ENCODE peak calls at places on chromosomes 2 and 18, in five cellular contexts. F is K562, U is A549, G is ovary, N is uterus. W is an unnamed sample.

GRCh38 chr2:21773168-21773567 is 649.4 kb downstream of the TDRD15 start:
- DNase-seq in F (no peak), U (no peak), G (no peak), N (no peak), W (no peak)

GRCh38 chr18:55316615-55317184 is 271.3 kb downstream of the TCF4 start:
- DNase-seq in F (no peak), U (no peak), G (no peak), N (no peak), W (no peak)

GRCh38 chr2:114659895-114660294 is 217.5 kb downstream of the DPP10 start:
- DNase-seq in F (no peak), U (no peak), G (no peak), N (no peak), W (no peak)

GRCh38 chr2:26605195-26605968 is 35.8 kb downstream of the CIB4 start:
- DNase-seq in F (peak; percentile 60), U (peak; percentile 78), G (peak; percentile 37), N (no peak), W (peak; percentile 57)

GRCh38 chr2:24909555-24910177 is 10.4 kb downstream of the ADCY3 start:
- DNase-seq in F (no peak), U (no peak), G (no peak), N (no peak), W (no peak)

GRCh38 chr2:238940806-238941205 is 92.9 kb downstream of the TWIST2 start:
- DNase-seq in F (no peak), U (no peak), G (no peak), N (peak; percentile 21), W (no peak)

GRCh38 chr2:135279209-135279608 is 227.1 kb downstream of the RAB3GAP1 start:
- DNase-seq in F (no peak), U (no peak), G (no peak), N (no peak), W (peak; percentile 7)

GRCh38 chr2:220076734-220077133 is 449.3 kb downstream of the SLC4A3 start:
- DNase-seq in F (no peak), U (no peak), G (no peak), N (no peak), W (no peak)

GRCh38 chr2:215848146-215848545 is 165.2 kb downstream of the MREG start:
- DNase-seq in F (no peak), U (no peak), G (no peak), N (no peak), W (no peak)

GRCh38 chr18:54946149-54946581 is 13.1 kb downstream of the CCDC68 start:
- DNase-seq in F (peak; percentile 56), U (peak; percentile 66), G (no peak), N (no peak), W (peak; percentile 69)

GRCh38 chr2:238513346-238513745 is 86.6 kb downstream of the ASB1 start:
- DNase-seq in F (peak; percentile 53), U (peak; percentile 64), G (no peak), N (no peak), W (peak; percentile 62)

GRCh38 chr18:48123965-48124364 is 193.5 kb upstream of the SMAD2 start:
- DNase-seq in F (no peak), U (no peak), G (no peak), N (no peak), W (no peak)

GRCh38 chr2:80517301-80517700 is 212.7 kb upstream of the LRRTM1 start:
- DNase-seq in F (no peak), U (no peak), G (no peak), N (no peak), W (no peak)

GRCh38 chr2:157932480-157933205 is 56.5 kb upstream of the ACVR1 start:
- DNase-seq in F (no peak), U (no peak), G (no peak), N (no peak), W (no peak)

GRCh38 chr2:23604731-23605130 is 219.8 kb downstream of the KLHL29 start:
- DNase-seq in F (no peak), U (no peak), G (no peak), N (no peak), W (no peak)

GRCh38 chr2:113227290-113227689 is 51.4 kb downstream of the PAX8 start:
- DNase-seq in F (no peak), U (no peak), G (no peak), N (no peak), W (no peak)

GRCh38 chr2:53969285-53970094 is 1.3 kb downstream of the PSME4 start:
- DNase-seq in F (peak; percentile 57), U (peak; percentile 81), G (no peak), N (no peak), W (peak; percentile 78)

GRCh38 chr18:22434973-22435608 is 17.4 kb upstream of the CTAGE1 start:
- DNase-seq in F (no peak), U (peak; percentile 34), G (no peak), N (no peak), W (no peak)

GRCh38 chr18:22433960-22434359 is 16.2 kb upstream of the CTAGE1 start:
- DNase-seq in F (no peak), U (no peak), G (no peak), N (no peak), W (no peak)

GRCh38 chr18:22428672-22429071 is 11.0 kb upstream of the CTAGE1 start:
- DNase-seq in F (no peak), U (peak; percentile 12), G (no peak), N (no peak), W (no peak)

GRCh38 chr18:22429564-22429963 is 11.8 kb upstream of the CTAGE1 start:
- DNase-seq in F (no peak), U (no peak), G (no peak), N (no peak), W (no peak)

DNA sequence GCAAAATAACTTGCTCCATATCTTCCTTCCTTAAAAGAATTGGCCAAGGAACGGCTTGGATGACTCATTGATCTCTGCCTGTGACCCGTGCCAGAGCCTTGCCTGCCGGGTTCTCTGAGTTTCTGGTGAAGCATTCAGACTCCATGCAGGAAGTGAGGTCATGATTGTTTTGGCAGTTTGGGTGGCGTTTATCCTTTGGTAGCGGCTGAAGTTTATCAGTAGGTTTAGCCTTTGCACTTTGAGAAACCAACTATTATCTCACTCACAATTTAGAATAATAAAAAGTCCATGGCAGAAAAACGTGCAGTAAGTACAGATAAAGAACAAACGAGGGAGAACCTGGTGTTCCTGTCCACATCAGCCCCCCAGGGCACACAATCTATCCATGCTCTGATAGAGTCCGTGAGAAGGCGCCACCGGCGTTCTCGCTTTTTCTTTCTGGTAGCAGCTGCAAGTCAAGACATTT is 15.0 kb upstream of the CTAGE1 start:
- DNase-seq in F (peak; percentile 73), U (peak; percentile 70), G (peak; percentile 67), N (peak; percentile 81), W (peak; percentile 20)
- H3K4me3 ChIP-seq in F (peak overlapping the region; percentile 21), U (peak overlapping the region; percentile 22), G (no peak overlapping the region), N (no peak overlapping the region), W (no peak overlapping the region)

GRCh38 chr2:68009526-68009925 is 53.3 kb downstream of the C1D start:
- DNase-seq in F (no peak), U (no peak), G (no peak), N (no peak), W (no peak)
- TF ChIP-seq POLR2A in F (no peak), U (no peak), G (no peak), N (no peak), W (no peak)

DNA sequence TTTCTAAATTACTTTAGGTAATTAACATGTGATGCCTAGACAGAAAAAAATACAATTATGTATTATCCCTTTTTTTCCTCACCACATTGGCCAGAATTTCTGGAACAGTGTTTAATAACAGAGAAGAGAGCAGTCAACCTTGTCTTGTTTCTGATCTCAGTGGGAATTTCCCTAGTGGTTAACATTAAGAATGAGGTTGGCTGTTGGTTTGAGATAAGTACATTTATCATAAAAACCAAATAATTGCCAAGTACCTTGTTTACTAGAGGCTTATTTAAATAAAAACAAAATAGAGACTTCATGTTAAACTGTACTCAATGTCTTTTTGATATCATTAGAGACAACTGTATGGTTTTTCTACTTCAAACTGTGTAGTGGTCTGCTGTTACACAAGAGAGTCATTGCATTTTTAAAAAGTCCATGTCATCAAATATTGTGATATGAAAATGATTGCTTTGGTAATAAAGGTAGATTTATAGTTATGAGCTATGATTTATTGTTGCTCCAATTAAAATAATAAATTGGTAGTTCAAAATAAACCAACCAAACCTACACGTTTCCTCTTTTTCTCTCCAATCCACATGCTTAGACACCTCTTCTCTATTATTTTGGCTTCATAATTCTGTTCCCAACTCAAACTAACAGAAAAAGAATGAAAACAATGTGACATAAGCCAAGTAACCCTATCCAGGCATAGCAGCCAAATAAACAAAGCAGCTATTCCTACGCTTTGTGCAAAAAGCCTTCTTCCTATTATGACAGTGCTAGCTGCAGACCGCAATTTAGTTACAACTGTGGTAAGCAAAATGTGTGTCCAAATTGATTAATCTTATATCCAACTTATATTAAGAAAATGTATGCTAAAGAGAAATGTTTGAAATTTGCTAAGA is 20.9 kb upstream of the TANK start:
- DNase-seq in F (no peak), U (no peak), G (no peak), N (no peak), W (peak; percentile 57)
- H3K4me3 ChIP-seq in F (no peak overlapping the region), U (no peak overlapping the region), G (no peak overlapping the region), N (no peak overlapping the region), W (peak overlapping the region; percentile 65)

GRCh38 chr2:1546023-1546591 is 132.8 kb downstream of the TPO start:
- DNase-seq in F (peak; percentile 60), U (peak; percentile 62), G (peak; percentile 64), N (peak; percentile 48), W (peak; percentile 63)
- TF ChIP-seq POLR2A in F (no peak), U (no peak), G (no peak), N (no peak), W (no peak)

GRCh38 chr18:74388227-74388626 is 68.9 kb downstream of the DIPK1C start:
- DNase-seq in F (no peak), U (no peak), G (no peak), N (no peak), W (no peak)
- H3K4me3 ChIP-seq in F (no peak overlapping the region), U (no peak overlapping the region), G (no peak overlapping the region), N (no peak overlapping the region), W (no peak overlapping the region)

GRCh38 chr2:231454361-231454791 is 9.9 kb downstream of the NCL start:
- DNase-seq in F (no peak), U (no peak), G (no peak), N (no peak), W (no peak)
- TF ChIP-seq POLR2A in F (no peak), U (no peak), G (no peak), N (no peak), W (peak; percentile 10)

GRCh38 chr2:58540680-58541079 is 299.6 kb upstream of the FANCL start:
- DNase-seq in F (no peak), U (no peak), G (no peak), N (no peak), W (no peak)

GRCh38 chr2:58535994-58536393 is 294.9 kb upstream of the FANCL start:
- DNase-seq in F (no peak), U (no peak), G (no peak), N (no peak), W (no peak)

GRCh38 chr2:58535182-58535581 is 294.1 kb upstream of the FANCL start:
- DNase-seq in F (no peak), U (no peak), G (no peak), N (no peak), W (no peak)

GRCh38 chr2:58541511-58541910 is 300.4 kb upstream of the FANCL start:
- DNase-seq in F (no peak), U (no peak), G (no peak), N (no peak), W (no peak)

GRCh38 chr2:58539973-58540372 is 298.8 kb upstream of the FANCL start:
- DNase-seq in F (no peak), U (peak; percentile 51), G (no peak), N (no peak), W (no peak)
- H3K4me3 ChIP-seq in F (no peak overlapping the region), U (no peak overlapping the region), G (no peak overlapping the region), N (no peak overlapping the region), W (no peak overlapping the region)

W was measured in NB4.